ENCODE peak calls at places on chromosomes 4 and X, in four cellular contexts. O is neural progenitor cell, J is RWPE2, Q is Karpas-422. M is an unnamed sample. For H3K36me3 and H3K27me3, the result is how much of the 10 kb centered on the place peaks cover.

GRCh38 chrX:48471504-48471903 is 1.4 kb upstream of the SLC38A5 start:
- DNase-seq in J (no peak), O (no peak), Q (no peak), M (no peak)

GRCh38 chrX:56738670-56739069 is 9.6 kb downstream of the NBDY start:
- DNase-seq in O (no peak), J (no peak), Q (no peak), M (no peak)

GRCh38 chr4:11635336-11635735 is 206.6 kb upstream of the HS3ST1 start:
- DNase-seq in Q (no peak), O (no peak), J (no peak), M (no peak)

GRCh38 chr4:177375372-177375771 is 65.7 kb downstream of the NEIL3 start:
- DNase-seq in Q (no peak), J (no peak), O (no peak), M (no peak)

GRCh38 chr4:34271479-34272355 is 1972.6 kb downstream of the ARAP2 start:
- DNase-seq in O (no peak), J (no peak), Q (no peak), M (no peak)

GRCh38 chr4:112889619-112890294 is 159.7 kb upstream of the ANK2 start:
- DNase-seq in O (no peak), Q (no peak), J (no peak), M (no peak)

GRCh38 chrX:41238543-41238942 is 95.4 kb upstream of the DDX3X start:
- DNase-seq in Q (no peak), O (no peak), J (no peak), M (no peak)

GRCh38 chr4:97911236-97911906 is 231.9 kb downstream of the STPG2 start:
- DNase-seq in J (peak), Q (no peak), O (peak), M (no peak)

GRCh38 chr4:98232202-98232601 is 29.0 kb upstream of the RAP1GDS1 start:
- DNase-seq in O (no peak), J (no peak), Q (no peak), M (no peak)

GRCh38 chr4:80070880-80071620 is 2.0 kb downstream of the ANTXR2 start:
- DNase-seq in J (no peak), Q (no peak), O (no peak), M (no peak)

GRCh38 chr4:20445933-20446723 is 194.4 kb downstream of the SLIT2 start:
- DNase-seq in J (no peak), Q (no peak), O (peak), M (no peak)

GRCh38 chrX:51851507-51852085 is 41.8 kb upstream of the MAGED1 start:
- DNase-seq in O (no peak), J (no peak), Q (no peak), M (no peak)

GRCh38 chr4:89173336-89174090 is 62.2 kb downstream of the TIGD2 start:
- DNase-seq in J (no peak), O (no peak), Q (no peak), M (no peak)

GRCh38 chrX:148929686-148930085 is 429.3 kb downstream of the AFF2 start:
- DNase-seq in O (no peak), Q (no peak), J (no peak), M (peak)

GRCh38 chr4:76736434-76736833 is 161.5 kb downstream of the SOWAHB start:
- DNase-seq in Q (no peak), J (no peak), O (no peak), M (no peak)

GRCh38 chr4:34198966-34199365 is 2045.3 kb downstream of the ARAP2 start:
- DNase-seq in Q (no peak), O (no peak), J (no peak), M (no peak)

GRCh38 chrX:125439194-125439849 is 119.7 kb downstream of the TEX13C start:
- DNase-seq in Q (peak), J (no peak), O (no peak), M (no peak)

GRCh38 chrX:10415704-10416001 is 204.7 kb downstream of the MID1 start:
- DNase-seq in J (no peak), O (no peak), Q (no peak), M (peak)

GRCh38 chrX:115906276-115906675 is 264.3 kb upstream of the AGTR2 start:
- DNase-seq in O (no peak), J (no peak), Q (peak), M (no peak)

GRCh38 chrX:24371391-24371972 is 11.0 kb downstream of the SUPT20HL1 start:
- DNase-seq in J (no peak), Q (peak), O (peak), M (peak)

GRCh38 chr4:61522312-61522711 is 322.2 kb downstream of the ADGRL3 start:
- DNase-seq in O (no peak), Q (no peak), J (no peak), M (no peak)

GRCh38 chr4:88320174-88320779 is 35.9 kb upstream of the PPM1K start:
- DNase-seq in O (peak), J (no peak), Q (peak), M (no peak)

GRCh38 chr4:15738877-15739276 is 36.0 kb downstream of the BST1 start:
- DNase-seq in J (no peak), Q (no peak), O (no peak), M (no peak)

GRCh38 chr4:78936989-78937388 is 2.2 kb downstream of the PAQR3 start:
- DNase-seq in Q (no peak), J (no peak), O (no peak), M (no peak)

GRCh38 chrX:103626855-103627254 is 1.9 kb upstream of the TCEAL1 start:
- DNase-seq in Q (no peak), O (no peak), J (no peak), M (no peak)

GRCh38 chr4:9781343-9782135 is at the start of gene DRD5:
- DNase-seq in O (peak), Q (no peak), J (no peak), M (no peak)

GRCh38 chrX:124720532-124720931 is 374.2 kb downstream of the SH2D1A start:
- DNase-seq in J (no peak), Q (no peak), O (no peak), M (no peak)

GRCh38 chr4:39892988-39893692 is 84.6 kb downstream of the PDS5A start:
- DNase-seq in Q (no peak), J (no peak), O (no peak), M (no peak)

GRCh38 chr4:153804742-153805141 is 15.9 kb upstream of the SFRP2 start:
- DNase-seq in Q (no peak), J (no peak), O (no peak), M (no peak)

GRCh38 chr4:76896731-76897521 is 1.0 kb downstream of the SOWAHB start:
- DNase-seq in J (no peak), Q (no peak), O (peak), M (peak)

GRCh38 chr4:84800256-84800655 is 166.2 kb downstream of the WDFY3 start:
- DNase-seq in Q (no peak), J (no peak), O (no peak), M (peak)

GRCh38 chrX:6053126-6053625 is 175.5 kb downstream of the NLGN4X start:
- DNase-seq in J (no peak), Q (no peak), O (no peak), M (no peak)

GRCh38 chr4:87056884-87057283 is 122.1 kb downstream of the AFF1 start:
- DNase-seq in Q (no peak), O (no peak), J (no peak), M (no peak)

GRCh38 chr4:41939016-41939623 is 3.9 kb downstream of the TMEM33 start:
- DNase-seq in Q (no peak), O (no peak), J (no peak), M (no peak)

GRCh38 chr4:3041192-3042142 is 32.9 kb downstream of the HTT-AS start:
- DNase-seq in J (no peak), Q (peak), O (no peak), M (peak)

GRCh38 chr4:169690787-169691186 is 67.0 kb downstream of the HPF1 start:
- DNase-seq in O (no peak), Q (no peak), J (no peak), M (no peak)

GRCh38 chr4:128868758-128869157 is 59.3 kb downstream of the JADE1 start:
- DNase-seq in Q (no peak), J (no peak), O (no peak), M (no peak)

GRCh38 chr4:6659897-6660296 is 19.4 kb downstream of the MRFAP1 start:
- DNase-seq in O (no peak), Q (no peak), J (no peak), M (peak)

GRCh38 chr4:6658635-6659075 is 18.2 kb downstream of the MRFAP1 start:
- DNase-seq in J (no peak), O (peak), Q (no peak), M (peak)

GRCh38 chr4:6660430-6660829 is 19.9 kb downstream of the MRFAP1 start:
- DNase-seq in J (no peak), O (no peak), Q (no peak), M (no peak)

GRCh38 chr4:6657242-6658203 is 17.0 kb downstream of the MRFAP1 start:
- DNase-seq in O (no peak), J (no peak), Q (no peak), M (no peak)

GRCh38 chr4:6658204-6658585 is 17.7 kb downstream of the MRFAP1 start:
- DNase-seq in O (no peak), Q (no peak), J (no peak), M (no peak)
- H3K4me3 ChIP-seq in O (no peak), Q (no peak), J (no peak), M (no peak)

GRCh38 chr4:1340181-1340747 is 6.7 kb upstream of the UVSSA start:
- DNase-seq in O (no peak), J (no peak), Q (no peak), M (no peak)
- H3K36me3 ChIP-seq in O (under half), J (half or more), Q (under half), M (under half)

DNA sequence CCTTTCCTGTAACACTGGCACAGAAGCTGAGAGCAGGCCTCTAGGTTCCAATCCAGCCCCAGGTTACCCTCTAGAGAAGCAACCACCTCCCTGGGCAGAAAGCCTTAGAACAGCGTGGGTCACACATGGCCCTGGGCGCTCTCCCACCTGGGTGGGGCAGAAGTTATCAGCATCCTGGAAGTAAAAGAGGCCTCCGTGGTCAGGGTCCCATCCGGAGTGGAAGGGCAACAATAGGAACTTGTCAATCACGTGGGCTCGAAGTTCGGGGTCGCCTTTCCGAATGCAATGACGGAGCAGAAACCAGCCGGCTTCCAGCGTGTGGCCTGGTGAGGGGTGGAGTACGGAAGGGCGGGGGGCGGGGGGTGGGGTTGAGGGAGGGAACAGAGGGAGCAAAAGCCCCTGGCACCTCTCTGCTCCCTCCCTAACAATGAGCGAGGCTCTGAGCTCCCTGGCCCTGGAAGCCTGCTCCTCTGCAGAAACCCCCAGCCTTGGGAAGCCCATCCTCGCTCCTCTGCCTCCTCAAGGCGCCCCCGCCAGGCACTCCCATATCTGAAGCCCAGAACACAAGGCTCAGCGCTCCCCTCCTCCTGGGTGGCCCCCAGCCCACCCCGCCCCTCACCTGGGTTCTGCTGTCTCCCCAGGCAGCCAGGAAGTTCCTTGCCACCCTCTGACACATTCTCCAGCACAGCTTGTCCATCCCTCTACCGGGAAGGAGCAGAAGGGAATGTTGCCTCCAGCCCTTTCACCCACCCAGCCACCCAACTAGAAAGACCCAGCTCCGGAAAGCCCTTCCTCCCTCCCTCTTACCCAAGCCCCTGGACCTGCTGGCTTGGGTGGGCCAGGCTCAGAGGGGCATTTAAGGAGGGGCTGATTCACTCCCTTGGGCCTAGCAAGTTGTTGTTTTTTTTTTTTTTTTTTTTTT is 2.9 kb downstream of the RENBP start:
- DNase-seq in O (peak), Q (no peak), J (no peak), M (no peak)
- H3K27me3 ChIP-seq in O (under half), Q (under half), J (under half), M (under half)

DNA sequence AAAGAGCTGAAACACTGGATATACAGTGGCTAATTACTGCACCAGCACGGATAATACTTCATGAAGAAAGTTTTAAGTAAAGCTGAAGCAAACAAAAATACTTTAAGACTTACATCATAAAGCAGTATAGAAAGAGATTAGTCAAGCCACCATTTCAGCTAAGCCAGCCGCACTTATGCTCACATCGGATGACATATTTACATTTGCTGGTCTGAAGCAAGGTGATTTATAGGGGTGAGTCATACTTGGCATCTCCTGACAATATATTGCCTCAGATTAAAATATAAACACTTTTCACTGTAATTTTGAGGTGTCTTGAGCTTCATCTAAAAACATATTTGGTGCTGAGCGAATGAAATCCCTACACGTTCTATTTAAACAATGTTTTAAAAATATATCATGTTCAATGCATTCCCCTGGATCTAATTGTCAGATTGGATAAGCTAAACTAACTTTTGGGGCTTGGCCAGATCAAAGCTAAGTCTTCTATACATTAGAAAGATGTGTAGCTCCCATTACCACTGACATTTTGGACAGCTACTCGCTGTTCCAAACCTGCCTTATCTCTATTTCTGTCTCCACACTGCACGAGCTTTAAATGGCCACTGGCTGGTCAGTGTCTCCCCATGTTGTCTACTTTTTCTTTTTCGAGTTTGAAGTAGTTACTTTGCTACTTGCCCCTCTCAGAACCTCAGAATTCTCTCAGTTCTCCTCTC is 103.2 kb downstream of the VCX2 start:
- DNase-seq in Q (no peak), O (no peak), J (no peak), M (peak)
- H3K4me3 ChIP-seq in Q (no peak), O (no peak), J (no peak), M (no peak)

GRCh38 chrX:11766487-11766886 is 8.4 kb downstream of the MSL3 start:
- DNase-seq in Q (no peak), J (no peak), O (no peak), M (no peak)

GRCh38 chrX:11765449-11765848 is 7.4 kb downstream of the MSL3 start:
- DNase-seq in O (no peak), J (no peak), Q (no peak), M (no peak)

GRCh38 chrX:11764602-11765067 is 6.6 kb downstream of the MSL3 start:
- DNase-seq in O (no peak), Q (peak), J (no peak), M (no peak)

GRCh38 chrX:11770320-11770719 is 12.3 kb downstream of the MSL3 start:
- DNase-seq in O (peak), J (no peak), Q (peak), M (peak)

DNA sequence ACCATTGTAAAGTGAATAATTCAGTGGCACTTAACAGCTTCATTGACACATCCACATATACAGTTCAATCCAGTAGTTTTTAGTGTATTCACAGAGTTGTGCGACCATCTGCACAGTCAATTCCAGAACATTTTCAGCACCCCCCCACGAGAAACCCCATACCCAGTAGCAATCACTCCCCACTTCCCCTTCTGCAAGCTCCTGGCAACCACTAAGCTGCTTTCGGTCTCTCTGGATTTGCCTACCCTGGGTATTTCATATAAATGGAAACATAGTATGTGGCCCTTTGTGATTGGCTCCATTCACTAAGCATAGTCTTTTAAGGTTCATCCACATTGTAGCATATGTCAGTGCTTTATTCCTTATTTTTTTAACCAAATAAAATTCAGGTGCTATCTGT is 10.0 kb downstream of the MSL3 start:
- DNase-seq in O (no peak), J (no peak), Q (peak), M (no peak)
- H3K36me3 ChIP-seq in O (under half), J (under half), Q (under half), M (under half)

DNA sequence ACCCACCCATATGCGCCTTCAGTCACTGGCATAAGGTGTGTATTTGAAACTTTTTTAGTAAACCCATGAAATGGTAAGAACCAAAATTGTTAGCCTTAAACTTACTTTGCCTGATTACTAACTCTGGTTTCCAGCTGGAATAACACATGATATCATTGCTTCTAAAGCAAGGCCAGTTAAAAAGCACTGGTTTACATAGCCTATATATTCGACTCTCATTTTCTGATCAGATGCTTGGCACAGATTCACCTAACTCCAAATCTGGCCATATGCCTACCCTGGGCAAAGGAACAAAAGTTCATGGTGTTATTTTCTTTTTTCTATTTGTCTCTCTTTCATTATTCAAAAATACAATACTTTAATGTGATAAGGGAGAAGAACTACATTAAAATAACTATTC is 132.5 kb downstream of the SCFD2 start:
- DNase-seq in J (no peak), Q (peak), O (no peak), M (peak)
- H3K27me3 ChIP-seq in J (under half), Q (under half), O (under half), M (under half)

M was measured in MG63.